ENCODE peak calls at places on chromosomes 12 and 14, in ten cellular contexts. A is endodermal cell, J is foreskin keratinocyte, S is heart right ventricle, Z is neural progenitor cell, Q is endothelial cell, P is ovary, X is type B pancreatic cell, C is GM13976, B is OCI-LY7. O is an unnamed sample.

GRCh38 chr12:80189241-80189640 is 89.9 kb downstream of the OTOGL start:
- DNase-seq in Z (no peak), A (no peak), Q (no peak), P (no peak), X (no peak), J (no peak), C (no peak), B (no peak), S (no peak), O (no peak)

GRCh38 chr14:77046706-77047105 is 18.2 kb upstream of the IRF2BPL start:
- DNase-seq in A (no peak), Z (no peak), Q (no peak), J (peak; percentile 75), C (no peak), B (no peak), S (no peak), X (no peak), P (no peak), O (no peak)

GRCh38 chr14:90429764-90430163 is 32.9 kb downstream of the CALM1 start:
- DNase-seq in J (no peak), C (no peak), Q (no peak), S (no peak), Z (no peak), B (no peak), P (no peak), X (no peak), A (no peak), O (no peak)

GRCh38 chr14:69505338-69506240 is 21.1 kb downstream of the PLEKHD1 start:
- DNase-seq in C (no peak), Q (no peak), S (no peak), P (no peak), A (no peak), J (no peak), X (no peak), B (no peak), Z (no peak), O (no peak)

GRCh38 chr12:3236345-3237153 is 159.4 kb downstream of the TSPAN9 start:
- DNase-seq in S (no peak), Q (no peak), P (no peak), C (no peak), Z (peak; percentile 67), J (peak; percentile 78), A (peak; percentile 94), B (peak; percentile 29), X (no peak), O (no peak)

GRCh38 chr14:36827861-36828260 is 166.2 kb downstream of the PAX9 start:
- DNase-seq in C (no peak), B (no peak), P (no peak), Z (no peak), J (no peak), S (no peak), A (no peak), Q (no peak), X (no peak), O (no peak)

GRCh38 chr14:23483216-23483854 is 13.8 kb downstream of the NGDN start:
- DNase-seq in A (peak; percentile 90), P (no peak), J (no peak), S (no peak), B (peak; percentile 48), X (no peak), Z (peak; percentile 87), Q (peak; percentile 57), C (peak; percentile 47), O (peak; percentile 33)

GRCh38 chr12:88638956-88639355 is 58.7 kb upstream of the KITLG start:
- DNase-seq in X (no peak), J (no peak), P (no peak), B (no peak), C (no peak), Q (no peak), S (no peak), Z (no peak), A (no peak), O (no peak)

GRCh38 chr12:99259040-99259934 is 388.3 kb upstream of the GARIN6 start:
- DNase-seq in B (no peak), X (no peak), S (no peak), Z (no peak), C (no peak), A (peak; percentile 66), Q (no peak), J (no peak), P (no peak), O (no peak)

GRCh38 chr12:61362037-61362436 is 898.2 kb upstream of the USP15 start:
- DNase-seq in C (no peak), P (no peak), A (no peak), X (no peak), S (no peak), Q (no peak), B (no peak), Z (no peak), J (no peak), O (no peak)

GRCh38 chr12:61365001-61365400 is 895.2 kb upstream of the USP15 start:
- DNase-seq in A (no peak), C (no peak), Q (no peak), P (no peak), S (no peak), J (no peak), X (no peak), B (no peak), Z (no peak), O (no peak)

GRCh38 chr12:61367281-61367785 is 892.9 kb upstream of the USP15 start:
- DNase-seq in A (no peak), Q (no peak), J (peak; percentile 6), P (no peak), S (no peak), C (no peak), B (peak; percentile 7), Z (no peak), X (no peak), O (no peak)
- TF ChIP-seq CTCF in A (peak; percentile 41), Q (no peak), J (peak; percentile 33), P (no peak), S (no peak), C (no peak), B (peak; percentile 50), Z (peak; percentile 19), X (no peak), O (no peak)

DNA sequence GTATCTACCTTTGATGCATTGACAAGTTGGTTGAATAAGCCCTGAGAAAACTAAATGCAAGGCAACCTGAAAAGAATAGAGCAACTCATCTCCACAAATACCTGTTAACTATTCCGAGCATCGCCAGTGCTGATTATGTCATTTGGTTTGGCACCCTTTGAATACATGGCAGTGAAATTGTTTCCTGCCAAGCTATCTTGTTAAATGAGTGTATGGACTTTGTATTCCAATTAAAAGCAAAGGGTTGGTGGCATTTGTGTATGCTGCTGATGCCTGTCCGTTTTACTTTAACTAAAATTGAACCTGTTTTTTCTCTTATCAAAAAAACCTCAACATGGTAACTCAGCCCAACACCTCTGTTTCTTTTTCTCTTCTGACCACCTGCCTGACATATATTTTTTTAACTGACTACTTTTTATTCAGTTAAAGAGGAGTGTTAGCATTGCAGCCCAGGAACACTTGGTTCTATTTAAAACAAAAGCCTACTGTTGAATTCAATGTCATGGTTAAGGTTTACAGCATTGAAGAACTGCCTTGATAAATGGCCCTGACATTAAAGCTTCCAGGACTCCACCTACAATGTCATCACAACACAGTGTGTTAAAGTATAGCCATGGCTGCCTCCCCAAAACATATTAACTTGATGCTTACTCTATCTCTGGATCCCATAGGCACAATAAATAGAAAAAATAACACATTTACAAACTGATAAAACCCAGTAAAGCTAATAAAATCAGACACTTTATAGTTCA is 838.3 kb upstream of the NOVA1 start:
- DNase-seq in A (no peak), P (no peak), Q (no peak), J (no peak), X (no peak), B (no peak), C (no peak), Z (no peak), S (no peak), O (no peak)
- TF ChIP-seq CTCF in A (no peak), P (no peak), Q (no peak), J (no peak), X (no peak), B (no peak), C (no peak), Z (no peak), S (no peak), O (no peak)

DNA sequence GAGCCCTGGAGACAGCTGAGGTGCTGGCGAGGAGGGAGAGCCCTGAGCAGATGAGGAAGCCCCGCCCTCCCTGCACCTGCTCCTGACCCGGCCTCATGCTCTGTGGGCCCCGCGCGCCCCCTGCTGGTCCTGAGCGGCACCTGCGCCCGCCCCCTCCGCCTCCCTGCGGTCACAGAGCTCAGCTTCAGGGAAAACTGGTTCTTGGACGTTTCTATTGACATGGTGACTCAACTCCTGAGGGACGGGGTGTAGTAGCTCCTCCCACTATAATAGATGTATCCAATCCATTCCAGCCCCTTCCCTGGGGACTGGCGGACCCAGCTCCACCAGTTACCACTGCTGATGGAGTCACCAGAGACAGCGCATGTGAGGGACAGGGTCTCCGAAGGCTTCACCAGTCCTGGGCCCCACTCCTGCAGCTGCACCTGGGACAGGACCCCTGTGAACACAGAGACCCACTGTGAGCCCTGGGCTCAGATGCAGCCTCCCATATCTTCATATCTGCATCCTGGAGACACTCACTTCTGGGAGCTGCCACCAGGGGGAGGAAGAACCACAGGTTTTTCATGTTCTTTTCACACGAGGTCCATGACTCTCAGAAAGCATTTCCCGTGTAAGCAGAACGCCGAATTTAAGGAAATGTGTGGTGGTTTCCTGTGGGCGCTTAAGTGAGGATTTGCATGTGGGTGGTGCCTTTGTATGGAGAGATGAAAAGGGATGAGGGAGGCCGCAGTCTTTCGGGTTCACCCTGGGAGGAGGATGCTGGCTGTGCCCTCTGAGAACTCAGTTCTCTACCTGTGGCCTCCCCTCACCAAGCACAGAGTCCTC is 1346.5 kb downstream of the TMEM121 start:
- DNase-seq in C (peak; percentile 68), J (no peak), X (no peak), B (peak; percentile 90), S (peak; percentile 54), A (peak; percentile 49), Q (no peak), Z (no peak), P (peak; percentile 68), O (peak; percentile 66)
- TF ChIP-seq CTCF in C (peak; percentile 81), J (no peak), X (no peak), B (peak; percentile 87), S (peak; percentile 2), A (peak; percentile 18), Q (no peak), Z (no peak), P (peak; percentile 21), O (peak; percentile 84)

GRCh38 chr12:12810507-12811143 is 2.5 kb upstream of the DDX47 start:
- DNase-seq in S (no peak), C (no peak), A (peak; percentile 65), P (no peak), B (no peak), Z (no peak), X (no peak), Q (no peak), J (no peak), O (no peak)
- TF ChIP-seq CTCF in S (no peak), C (no peak), A (no peak), P (no peak), B (no peak), Z (no peak), X (no peak), Q (no peak), J (no peak), O (no peak)

GRCh38 chr12:101490286-101490920 is 15.3 kb downstream of the SPIC start:
- DNase-seq in X (no peak), Z (peak; percentile 53), A (peak; percentile 87), C (peak; percentile 46), B (peak; percentile 61), S (no peak), P (no peak), Q (peak; percentile 16), J (peak; percentile 17), O (peak; percentile 34)
- TF ChIP-seq CTCF in X (peak; percentile 68), Z (peak; percentile 63), A (peak; percentile 86), C (peak; percentile 47), B (peak; percentile 83), S (peak; percentile 9), P (no peak), Q (peak; percentile 26), J (peak; percentile 56), O (peak; percentile 55)